ENCODE peak calls at places on chromosomes 13 and 19, in seven cellular contexts. M is mesenchymal stem cell, Q is neuronal stem cell, R is mesendoderm, L is trophoblast cell, K is H9, C is H1. H is an unnamed sample.

GRCh38 chr13:109773276-109773675 is 13.1 kb downstream of the IRS2 start:
- DNase-seq in K (no peak), C (no peak), L (peak), Q (no peak), M (no peak), R (no peak), H (no peak)

GRCh38 chr19:46487802-46488445 is 7.7 kb downstream of the PNMA8B start:
- DNase-seq in C (peak), K (peak), L (peak), Q (peak), M (peak), R (peak), H (peak)

GRCh38 chr19:5743640-5744039 is 23.2 kb downstream of the CATSPERD start:
- DNase-seq in L (no peak), M (peak), R (no peak), Q (no peak), K (no peak), C (no peak), H (no peak)

GRCh38 chr19:13051581-13052165 is 51.0 kb downstream of the LYL1 start:
- DNase-seq in C (peak), Q (peak), L (peak), M (peak), K (peak), R (peak), H (peak)

GRCh38 chr13:75555836-75556235 is 6.2 kb downstream of the UCHL3 start:
- DNase-seq in Q (no peak), M (no peak), C (no peak), L (no peak), R (no peak), K (no peak), H (no peak)

GRCh38 chr13:100721885-100722512 is 47.4 kb upstream of the TMTC4 start:
- DNase-seq in L (peak), K (peak), R (peak), Q (peak), M (peak), C (peak), H (peak)

GRCh38 chr19:23203841-23204344 is 46.3 kb downstream of the ZNF724 start:
- DNase-seq in C (no peak), Q (no peak), K (peak), M (no peak), R (no peak), L (no peak), H (no peak)

GRCh38 chr13:50215389-50215788 is 200.1 kb downstream of the KCNRG start:
- DNase-seq in K (no peak), C (no peak), Q (no peak), R (no peak), L (no peak), M (no peak), H (no peak)

GRCh38 chr13:45542878-45543277 is 72.7 kb downstream of the ERICH6B start:
- DNase-seq in Q (no peak), M (no peak), K (no peak), R (no peak), L (no peak), C (no peak), H (no peak)

GRCh38 chr19:34597596-34597995 is 79.4 kb downstream of the SCGB2B2 start:
- DNase-seq in Q (no peak), K (no peak), C (no peak), M (no peak), R (no peak), L (no peak), H (no peak)

GRCh38 chr19:16887353-16888265 is 1.2 kb upstream of the F2RL3 start:
- DNase-seq in M (peak), Q (no peak), C (no peak), R (no peak), L (no peak), K (no peak), H (no peak)
- H4K8ac ChIP-seq in M (peak), Q (no peak), C (peak), R (no peak), L (no peak), K (no peak), H (no peak)

DNA sequence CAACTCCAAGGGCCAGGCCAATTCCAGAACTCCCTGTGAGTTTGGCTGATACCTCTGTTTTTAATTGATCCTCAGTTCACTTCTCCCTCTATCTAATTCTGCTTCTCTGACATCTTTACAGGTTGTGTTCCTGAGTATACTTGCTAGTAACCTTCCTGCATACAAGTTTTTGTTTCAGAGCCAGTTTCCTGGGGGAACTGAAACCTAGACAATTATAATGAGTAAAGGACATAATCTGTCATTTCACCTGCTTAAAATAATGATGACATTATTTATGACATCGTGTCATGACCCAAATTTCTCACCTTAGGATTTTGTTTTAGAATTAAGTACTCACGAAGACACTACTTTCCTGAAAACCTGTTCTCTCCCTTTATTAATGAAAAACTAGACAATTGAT is 12.5 kb upstream of the MYCBP2 start:
- DNase-seq in L (no peak), R (no peak), C (no peak), Q (no peak), M (no peak), K (no peak), H (no peak)
- H4K8ac ChIP-seq in L (no peak), R (no peak), C (no peak), Q (no peak), M (no peak), K (no peak), H (no peak)

GRCh38 chr19:56116606-56117005 is 4.5 kb downstream of the ZNF787 start:
- DNase-seq in L (no peak), M (no peak), C (no peak), R (no peak), Q (no peak), K (no peak), H (no peak)

GRCh38 chr19:56119585-56119978 is 1.5 kb downstream of the ZNF787 start:
- DNase-seq in L (peak), Q (no peak), R (no peak), C (no peak), K (no peak), M (peak), H (peak)

GRCh38 chr19:56117376-56117884 is 3.7 kb downstream of the ZNF787 start:
- DNase-seq in K (no peak), L (no peak), C (no peak), R (no peak), M (no peak), Q (no peak), H (no peak)

GRCh38 chr19:56118666-56119584 is 2.2 kb downstream of the ZNF787 start:
- DNase-seq in Q (no peak), M (no peak), C (no peak), K (no peak), R (no peak), L (no peak), H (no peak)

GRCh38 chr19:56117889-56118288 is 3.2 kb downstream of the ZNF787 start:
- DNase-seq in L (no peak), R (no peak), Q (no peak), C (no peak), M (no peak), K (no peak), H (no peak)
- H4K8ac ChIP-seq in L (no peak), R (no peak), Q (peak), C (no peak), M (no peak), K (no peak), H (no peak)

GRCh38 chr13:22883961-22884360 is 296.8 kb upstream of the SGCG start:
- DNase-seq in C (no peak), M (no peak), Q (no peak), K (peak), R (no peak), L (peak), H (no peak)
- H4K8ac ChIP-seq in C (no peak), M (no peak), Q (no peak), K (no peak), R (no peak), L (no peak), H (no peak)

GRCh38 chr19:36025541-36025940 is 7.1 kb downstream of the CLIP3 start:
- DNase-seq in C (no peak), K (no peak), Q (no peak), R (no peak), M (no peak), L (no peak), H (no peak)
- H4K8ac ChIP-seq in C (no peak), K (no peak), Q (no peak), R (no peak), M (no peak), L (no peak), H (no peak)

DNA sequence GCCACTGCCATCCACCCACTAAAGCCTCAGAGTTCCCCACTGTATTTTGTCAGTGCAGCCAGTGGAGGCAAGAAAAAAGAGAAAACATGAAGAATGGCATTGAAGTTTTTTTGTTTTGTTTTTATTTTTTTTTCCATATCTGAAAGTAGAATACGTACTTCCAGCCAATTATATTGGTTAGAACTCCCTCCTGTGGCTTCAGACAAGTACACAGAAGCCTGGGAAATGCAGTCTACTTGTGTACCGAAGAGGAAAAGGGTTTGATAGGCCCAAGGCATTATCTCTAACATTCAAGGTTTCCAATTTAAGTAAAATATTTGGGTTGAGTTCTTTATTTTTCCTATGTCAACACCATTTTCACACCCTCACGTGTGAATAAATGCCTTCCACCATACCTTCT is 696.2 kb upstream of the GPC6 start:
- DNase-seq in M (no peak), K (no peak), C (no peak), R (no peak), Q (no peak), L (no peak), H (peak)
- H4K8ac ChIP-seq in M (no peak), K (no peak), C (no peak), R (no peak), Q (no peak), L (no peak), H (no peak)

GRCh38 chr19:1526066-1526778 is 2.3 kb downstream of the PLK5 start:
- DNase-seq in Q (no peak), L (no peak), R (no peak), K (no peak), C (peak), M (no peak), H (no peak)
- H4K8ac ChIP-seq in Q (no peak), L (no peak), R (no peak), K (no peak), C (no peak), M (no peak), H (no peak)

DNA sequence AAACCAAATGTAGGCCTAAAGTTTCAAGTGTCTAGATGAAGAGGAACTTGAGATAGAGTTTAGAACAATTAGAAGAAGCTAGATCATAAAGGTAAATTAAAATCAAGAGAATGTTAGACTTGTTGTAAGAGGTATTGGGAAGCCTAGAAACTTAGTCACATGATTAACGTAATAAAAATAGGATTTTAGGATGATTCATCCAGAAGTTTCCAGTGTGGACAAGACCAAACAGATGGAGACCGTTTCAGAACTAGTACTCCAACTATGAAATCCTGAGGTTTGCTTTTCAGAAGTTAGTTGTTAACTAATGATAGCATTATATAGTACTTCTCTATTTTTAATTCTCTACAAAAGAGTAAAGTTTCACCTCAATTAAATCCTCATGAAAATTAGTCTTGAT is 104.9 kb downstream of the MZT1 start:
- DNase-seq in M (no peak), C (no peak), R (no peak), L (no peak), Q (no peak), K (no peak), H (no peak)
- H4K8ac ChIP-seq in M (no peak), C (no peak), R (no peak), L (no peak), Q (no peak), K (no peak), H (no peak)

DNA sequence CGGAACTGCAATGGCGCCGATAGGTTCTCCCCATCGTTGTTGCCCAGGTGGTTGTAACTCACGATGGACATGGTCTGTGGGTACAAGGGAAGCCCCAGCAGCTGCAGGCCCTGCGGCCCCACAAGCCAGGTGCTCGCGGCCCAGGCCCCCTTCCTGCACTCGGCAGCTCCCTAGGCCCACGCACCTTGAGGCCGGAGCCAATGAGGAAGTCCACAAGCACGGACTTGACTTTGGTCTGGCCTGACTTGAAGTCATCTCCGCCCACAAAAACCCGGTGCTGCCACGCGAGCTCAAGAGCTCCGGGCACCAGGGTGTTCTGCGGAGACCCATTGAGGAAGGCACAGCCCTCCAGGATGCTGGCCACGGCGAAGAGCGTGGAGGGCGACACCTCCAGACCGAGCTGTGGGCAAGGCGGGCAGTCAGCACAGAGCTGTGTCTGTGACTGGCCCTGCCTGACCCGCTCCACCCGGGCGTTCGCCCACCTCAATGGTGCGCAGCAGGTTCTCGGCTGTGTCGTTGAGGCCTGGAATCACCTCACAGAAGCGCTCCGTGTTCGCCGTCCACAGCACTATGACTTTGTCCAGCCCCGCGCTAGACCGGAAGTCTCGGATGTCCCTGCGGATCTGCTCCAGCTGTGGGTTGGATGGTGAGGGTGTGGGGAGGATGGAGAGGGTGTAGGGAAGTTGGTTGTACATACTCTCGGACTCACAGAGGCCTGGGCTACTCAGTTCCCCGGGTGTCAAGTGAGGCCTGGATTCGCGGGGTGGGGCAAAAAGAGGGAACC is 1.9 kb downstream of the ISYNA1 start:
- DNase-seq in R (no peak), K (no peak), M (peak), Q (no peak), C (no peak), L (peak), H (no peak)
- H4K8ac ChIP-seq in R (no peak), K (no peak), M (no peak), Q (no peak), C (no peak), L (no peak), H (no peak)

H was measured in IMR-90.